ENCODE peak calls at places on chromosomes 2 and 18, in eight cellular contexts. P, K, S, G, I, Q, C and Y are unnamed samples.

GRCh38 chr18:46946656-46947282 is 29.4 kb downstream of the KATNAL2 start:
- DNase-seq in K (peak), C (peak), P (no peak), S (peak), Q (peak), I (peak), G (peak), Y (peak)

GRCh38 chr2:217900010-217900779 is 102.6 kb downstream of the TNS1 start:
- DNase-seq in S (no peak), Q (no peak), P (no peak), G (no peak), C (no peak), K (no peak), I (no peak), Y (no peak)

GRCh38 chr18:46622999-46623398 is 34.0 kb downstream of the LOXHD1 start:
- DNase-seq in P (no peak), S (no peak), I (peak), C (no peak), G (no peak), Q (no peak), K (no peak), Y (no peak)

GRCh38 chr2:235244497-235245215 is 249.2 kb upstream of the AGAP1 start:
- DNase-seq in K (no peak), S (no peak), Q (no peak), P (no peak), I (no peak), G (no peak), C (no peak), Y (no peak)

GRCh38 chr2:150292807-150293206 is 194.7 kb downstream of the RND3 start:
- DNase-seq in S (no peak), Q (no peak), K (no peak), P (no peak), G (no peak), C (no peak), I (no peak), Y (no peak)

GRCh38 chr2:20650412-20650879 is 452 bp downstream of the HS1BP3 start:
- DNase-seq in I (peak), K (peak), S (peak), Q (no peak), C (peak), G (peak), P (no peak), Y (no peak)

GRCh38 chr2:5691659-5692529 is at the start of gene SOX11:
- DNase-seq in K (no peak), S (no peak), Q (peak), G (no peak), P (no peak), I (no peak), C (no peak), Y (no peak)

GRCh38 chr2:222572264-222572721 is 83.6 kb downstream of the FARSB start:
- DNase-seq in G (no peak), I (no peak), C (peak), S (no peak), K (no peak), Q (no peak), P (no peak), Y (no peak)

GRCh38 chr2:2809771-2810170 is 478.7 kb upstream of the MYT1L start:
- DNase-seq in K (no peak), Q (no peak), I (no peak), S (no peak), P (no peak), G (no peak), C (no peak), Y (no peak)

GRCh38 chr18:63823516-63824219 is 48.5 kb downstream of the SERPINB7 start:
- DNase-seq in C (peak), Q (no peak), G (peak), K (no peak), I (peak), S (no peak), P (no peak), Y (no peak)

GRCh38 chr2:85773692-85774091 is 19.9 kb downstream of the ATOH8 start:
- DNase-seq in P (no peak), Q (no peak), K (no peak), G (no peak), I (no peak), C (no peak), S (no peak), Y (no peak)

GRCh38 chr2:151030663-151031230 is 230.9 kb downstream of the RBM43 start:
- DNase-seq in I (no peak), G (no peak), S (no peak), Q (no peak), P (no peak), K (no peak), C (no peak), Y (no peak)

GRCh38 chr2:240595381-240596079 is 9.0 kb downstream of the CAPN10 start:
- DNase-seq in K (no peak), Q (peak), S (peak), C (no peak), G (peak), I (peak), P (no peak), Y (no peak)

GRCh38 chr18:59546164-59546563 is 151.1 kb downstream of the CCBE1 start:
- DNase-seq in S (no peak), Q (no peak), P (no peak), G (peak), I (no peak), C (peak), K (no peak), Y (no peak)

GRCh38 chr18:79597176-79598045 is 82.2 kb upstream of the CTDP1 start:
- DNase-seq in Q (peak), G (no peak), K (no peak), P (no peak), S (no peak), I (no peak), C (no peak), Y (no peak)

GRCh38 chr2:85873679-85874078 is 15.1 kb downstream of the ST3GAL5 start:
- DNase-seq in C (peak), S (no peak), Q (no peak), G (peak), K (no peak), I (no peak), P (no peak), Y (no peak)

GRCh38 chr2:159134979-159135378 is 151.5 kb downstream of the WDSUB1 start:
- DNase-seq in P (no peak), C (no peak), G (no peak), K (no peak), S (no peak), Q (no peak), I (no peak), Y (no peak)

GRCh38 chr2:48137829-48138228 is 231.5 kb upstream of the FBXO11 start:
- DNase-seq in Q (no peak), G (no peak), K (no peak), I (no peak), C (no peak), P (no peak), S (no peak), Y (no peak)

GRCh38 chr2:202203348-202203747 is 35.0 kb downstream of the SUMO1 start:
- DNase-seq in C (no peak), Q (no peak), G (no peak), P (no peak), I (no peak), S (no peak), K (no peak), Y (no peak)

GRCh38 chr18:34694611-34695165 is 15.4 kb upstream of the DTNA start:
- DNase-seq in K (no peak), G (no peak), I (no peak), S (no peak), C (no peak), Q (no peak), P (no peak), Y (no peak)

GRCh38 chr2:20172273-20173052 is 52.5 kb downstream of the SDC1 start:
- DNase-seq in K (no peak), S (no peak), G (no peak), P (no peak), C (no peak), I (no peak), Q (no peak), Y (no peak)

GRCh38 chr18:59517446-59518171 is 158.5 kb upstream of the LMAN1 start:
- DNase-seq in P (no peak), C (no peak), G (no peak), I (no peak), Q (no peak), S (no peak), K (no peak), Y (no peak)

GRCh38 chr2:100778812-100779450 is 41.0 kb upstream of the NPAS2 start:
- DNase-seq in I (no peak), G (no peak), S (no peak), K (no peak), P (no peak), Q (no peak), C (no peak), Y (no peak)